ENCODE peak calls at places on chromosomes 6 and 20, in seven cellular contexts. One of them, this sample, is unnamed.

GRCh38 chr20:48525400-48525799 is 302.4 kb downstream of the PREX1 start:
- DNase-seq in astrocyte of the spinal cord: no peak
- DNase-seq in GM12892: no peak
- DNase-seq in Ammon's horn: no peak
- DNase-seq in effector CD8-positive, alpha-beta T cell: no peak
- DNase-seq in non-pigmented ciliary epithelial cell: no peak
- DNase-seq in stimulated activated naive B cell treated with anti-CD40 and anti-IgM and Interleukin-4, amounts not matched to agents 10 μg/mL and 1 μg/mL and 100 μg/mL, for 72 hours: no peak
- DNase-seq in this sample: no peak

GRCh38 chr20:63085087-63085861 is 78.5 kb upstream of the BHLHE23 start:
- DNase-seq in astrocyte of the spinal cord: no peak
- DNase-seq in GM12892: no peak
- DNase-seq in Ammon's horn: no peak
- DNase-seq in effector CD8-positive, alpha-beta T cell: no peak
- DNase-seq in non-pigmented ciliary epithelial cell: no peak
- DNase-seq in stimulated activated naive B cell treated with anti-CD40 and anti-IgM and Interleukin-4, amounts not matched to agents 10 μg/mL and 1 μg/mL and 100 μg/mL, for 72 hours: no peak
- DNase-seq in this sample: no peak

GRCh38 chr6:5941188-5941587 is 65.5 kb downstream of the NRN1 start:
- DNase-seq in astrocyte of the spinal cord: peak
- DNase-seq in GM12892: no peak
- DNase-seq in Ammon's horn: no peak
- DNase-seq in effector CD8-positive, alpha-beta T cell: no peak
- DNase-seq in non-pigmented ciliary epithelial cell: no peak
- DNase-seq in stimulated activated naive B cell treated with anti-CD40 and anti-IgM and Interleukin-4, amounts not matched to agents 10 μg/mL and 1 μg/mL and 100 μg/mL, for 72 hours: no peak
- DNase-seq in this sample: no peak

GRCh38 chr20:32638848-32639247 is 34.9 kb downstream of the C20orf203 start:
- DNase-seq in astrocyte of the spinal cord: peak
- DNase-seq in GM12892: no peak
- DNase-seq in Ammon's horn: no peak
- DNase-seq in effector CD8-positive, alpha-beta T cell: no peak
- DNase-seq in non-pigmented ciliary epithelial cell: no peak
- DNase-seq in stimulated activated naive B cell treated with anti-CD40 and anti-IgM and Interleukin-4, amounts not matched to agents 10 μg/mL and 1 μg/mL and 100 μg/mL, for 72 hours: no peak
- DNase-seq in this sample: no peak

GRCh38 chr6:74549746-74550145 is 656.1 kb downstream of the COL12A1 start:
- DNase-seq in astrocyte of the spinal cord: no peak
- DNase-seq in GM12892: no peak
- DNase-seq in Ammon's horn: no peak
- DNase-seq in effector CD8-positive, alpha-beta T cell: no peak
- DNase-seq in non-pigmented ciliary epithelial cell: no peak
- DNase-seq in stimulated activated naive B cell treated with anti-CD40 and anti-IgM and Interleukin-4, amounts not matched to agents 10 μg/mL and 1 μg/mL and 100 μg/mL, for 72 hours: no peak
- DNase-seq in this sample: no peak

GRCh38 chr6:26330835-26331808 is 33.9 kb upstream of the BTN3A2 start:
- DNase-seq in astrocyte of the spinal cord: peak
- DNase-seq in GM12892: no peak
- DNase-seq in Ammon's horn: peak
- DNase-seq in effector CD8-positive, alpha-beta T cell: peak
- DNase-seq in non-pigmented ciliary epithelial cell: no peak
- DNase-seq in stimulated activated naive B cell treated with anti-CD40 and anti-IgM and Interleukin-4, amounts not matched to agents 10 μg/mL and 1 μg/mL and 100 μg/mL, for 72 hours: peak
- DNase-seq in this sample: peak

GRCh38 chr6:79621579-79621978 is 9.6 kb upstream of the SH3BGRL2 start:
- DNase-seq in astrocyte of the spinal cord: no peak
- DNase-seq in GM12892: no peak
- DNase-seq in Ammon's horn: no peak
- DNase-seq in effector CD8-positive, alpha-beta T cell: no peak
- DNase-seq in non-pigmented ciliary epithelial cell: no peak
- DNase-seq in stimulated activated naive B cell treated with anti-CD40 and anti-IgM and Interleukin-4, amounts not matched to agents 10 μg/mL and 1 μg/mL and 100 μg/mL, for 72 hours: no peak
- DNase-seq in this sample: no peak

GRCh38 chr6:151310852-151311767 is 71.3 kb downstream of the AKAP12 start:
- DNase-seq in astrocyte of the spinal cord: no peak
- DNase-seq in GM12892: no peak
- DNase-seq in Ammon's horn: no peak
- DNase-seq in effector CD8-positive, alpha-beta T cell: no peak
- DNase-seq in non-pigmented ciliary epithelial cell: no peak
- DNase-seq in stimulated activated naive B cell treated with anti-CD40 and anti-IgM and Interleukin-4, amounts not matched to agents 10 μg/mL and 1 μg/mL and 100 μg/mL, for 72 hours: no peak
- DNase-seq in this sample: no peak

GRCh38 chr20:43751167-43752050 is 24.6 kb upstream of the GTSF1L start:
- DNase-seq in astrocyte of the spinal cord: peak
- DNase-seq in GM12892: peak
- DNase-seq in Ammon's horn: peak
- DNase-seq in effector CD8-positive, alpha-beta T cell: no peak
- DNase-seq in non-pigmented ciliary epithelial cell: peak
- DNase-seq in stimulated activated naive B cell treated with anti-CD40 and anti-IgM and Interleukin-4, amounts not matched to agents 10 μg/mL and 1 μg/mL and 100 μg/mL, for 72 hours: peak
- DNase-seq in this sample: peak

GRCh38 chr6:125512621-125513020 is 210.9 kb upstream of the HDDC2 start:
- DNase-seq in astrocyte of the spinal cord: no peak
- DNase-seq in GM12892: no peak
- DNase-seq in Ammon's horn: no peak
- DNase-seq in effector CD8-positive, alpha-beta T cell: no peak
- DNase-seq in non-pigmented ciliary epithelial cell: no peak
- DNase-seq in stimulated activated naive B cell treated with anti-CD40 and anti-IgM and Interleukin-4, amounts not matched to agents 10 μg/mL and 1 μg/mL and 100 μg/mL, for 72 hours: no peak
- DNase-seq in this sample: no peak